ENCODE peak calls at places on chromosomes 2 and 18, in ten cellular contexts. F, R, J, L, Y, O, Z, T, N and V are unnamed samples.

GRCh38 chr2:68726100-68726499 is 8.5 kb upstream of the ARHGAP25 start:
- DNase-seq in F (no peak), R (no peak), J (no peak), L (no peak), Y (no peak), O (no peak), Z (no peak), T (no peak), N (no peak), V (no peak)

GRCh38 chr18:46877329-46877987 is 39.8 kb downstream of the PIAS2 start:
- DNase-seq in F (no peak), R (peak), J (no peak), L (no peak), Y (no peak), O (no peak), Z (no peak), T (no peak), N (no peak), V (no peak)

GRCh38 chr2:150100834-150101233 is 386.6 kb downstream of the RND3 start:
- DNase-seq in F (no peak), R (no peak), J (no peak), L (no peak), Y (no peak), O (no peak), Z (no peak), T (no peak), N (no peak), V (no peak)

GRCh38 chr2:241673797-241674725 is 12.6 kb downstream of the DTYMK start:
- DNase-seq in F (no peak), R (no peak), J (no peak), L (no peak), Y (no peak), O (no peak), Z (no peak), T (no peak), N (no peak), V (no peak)

GRCh38 chr2:121977326-121977725 is 221.9 kb downstream of the TSN start:
- DNase-seq in F (no peak), R (no peak), J (no peak), L (no peak), Y (no peak), O (no peak), Z (no peak), T (no peak), N (no peak), V (no peak)

GRCh38 chr2:98293931-98294687 is 52.1 kb upstream of the CNGA3 start:
- DNase-seq in F (no peak), R (no peak), J (no peak), L (no peak), Y (no peak), O (peak), Z (no peak), T (no peak), N (no peak), V (no peak)

GRCh38 chr2:218166791-218167190 is at the start of gene CXCR1:
- DNase-seq in F (no peak), R (no peak), J (peak), L (no peak), Y (no peak), O (no peak), Z (peak), T (no peak), N (no peak), V (no peak)

GRCh38 chr18:5393779-5394178 is 98.3 kb upstream of the ZBTB14 start:
- DNase-seq in F (no peak), R (no peak), J (no peak), L (peak), Y (no peak), O (peak), Z (no peak), T (no peak), N (no peak), V (no peak)

GRCh38 chr2:170986566-170987258 is 57.7 kb downstream of the GORASP2 start:
- DNase-seq in F (no peak), R (no peak), J (no peak), L (no peak), Y (no peak), O (no peak), Z (no peak), T (no peak), N (no peak), V (no peak)

GRCh38 chr2:39243469-39244123 is at the start of gene CDKL4:
- DNase-seq in F (no peak), R (no peak), J (peak), L (no peak), Y (no peak), O (no peak), Z (no peak), T (peak), N (peak), V (no peak)

GRCh38 chr18:49096021-49096420 is 145.3 kb upstream of the SMAD7 start:
- DNase-seq in F (no peak), R (no peak), J (no peak), L (no peak), Y (no peak), O (no peak), Z (no peak), T (no peak), N (no peak), V (no peak)

GRCh38 chr2:157932480-157933205 is 56.5 kb upstream of the ACVR1 start:
- DNase-seq in F (no peak), R (peak), J (no peak), L (no peak), Y (no peak), O (no peak), Z (no peak), T (no peak), N (no peak), V (no peak)

GRCh38 chr2:134301099-134301970 is 47.5 kb downstream of the MGAT5 start:
- DNase-seq in F (no peak), R (no peak), J (no peak), L (no peak), Y (no peak), O (no peak), Z (no peak), T (no peak), N (no peak), V (peak)

GRCh38 chr2:20139828-20140227 is 85.1 kb downstream of the SDC1 start:
- DNase-seq in F (no peak), R (no peak), J (no peak), L (no peak), Y (no peak), O (no peak), Z (no peak), T (peak), N (no peak), V (no peak)

GRCh38 chr18:63869374-63869773 is 18.1 kb upstream of the SERPINB2 start:
- DNase-seq in F (no peak), R (no peak), J (no peak), L (peak), Y (no peak), O (peak), Z (no peak), T (no peak), N (no peak), V (peak)

GRCh38 chr2:189581354-189582139 is 961 bp upstream of the SLC40A1 start:
- DNase-seq in F (no peak), R (peak), J (peak), L (no peak), Y (peak), O (no peak), Z (no peak), T (peak), N (no peak), V (no peak)

GRCh38 chr2:39121523-39122063 is 742 bp upstream of the SOS1 start:
- DNase-seq in F (no peak), R (peak), J (no peak), L (no peak), Y (no peak), O (no peak), Z (no peak), T (no peak), N (no peak), V (no peak)